ENCODE peak calls at places on chromosomes 4 and X, in nine cellular contexts. One of them, this sample, is unnamed.

GRCh38 chr4:39255916-39256315 is 73.6 kb downstream of the WDR19 start:
- DNase-seq in stimulated activated CD8-positive, alpha-beta memory T cell treated with anti-CD3 and anti-CD28 coated beads, Interleukin-4, amount 100 ng/mL, for 1 hour: no peak
- DNase-seq in hypothalamus: no peak
- DNase-seq in cardiac muscle cell: no peak
- DNase-seq in activated T-helper 1 cell treated with anti-CD3 and anti-CD28 coated beads, Interleukin-12 subunit alpha, Interleukin-12 subunit beta, Interleukin-2, Interleukin-4 antibody, amounts not matched to agents 30 ng/mL and 10 ng/mL and 1 ng/mL, durations not matched to agents 14 hours and 24 hours and 36 hours: no peak
- DNase-seq in LoVo: no peak
- DNase-seq in mesendoderm: peak
- DNase-seq in Calu3: no peak
- DNase-seq in fibroblast of the aortic adventitia: peak
- DNase-seq in this sample: no peak

GRCh38 chrX:19990519-19991349 is at the start of gene BCLAF3:
- DNase-seq in hypothalamus: peak
- DNase-seq in stimulated activated CD8-positive, alpha-beta memory T cell treated with anti-CD3 and anti-CD28 coated beads, Interleukin-4, amount 100 ng/mL, for 1 hour: peak
- DNase-seq in cardiac muscle cell: peak
- DNase-seq in Calu3: peak
- DNase-seq in mesendoderm: peak
- DNase-seq in activated T-helper 1 cell treated with anti-CD3 and anti-CD28 coated beads, Interleukin-12 subunit alpha, Interleukin-12 subunit beta, Interleukin-2, Interleukin-4 antibody, amounts not matched to agents 30 ng/mL and 10 ng/mL and 1 ng/mL, durations not matched to agents 14 hours and 24 hours and 36 hours: peak
- DNase-seq in LoVo: peak
- DNase-seq in fibroblast of the aortic adventitia: peak
- DNase-seq in this sample: peak

GRCh38 chr4:16176621-16177020 is 49.6 kb downstream of the TAPT1 start:
- DNase-seq in LoVo: no peak
- DNase-seq in activated T-helper 1 cell treated with anti-CD3 and anti-CD28 coated beads, Interleukin-12 subunit alpha, Interleukin-12 subunit beta, Interleukin-2, Interleukin-4 antibody, amounts not matched to agents 30 ng/mL and 10 ng/mL and 1 ng/mL, durations not matched to agents 14 hours and 24 hours and 36 hours: no peak
- DNase-seq in stimulated activated CD8-positive, alpha-beta memory T cell treated with anti-CD3 and anti-CD28 coated beads, Interleukin-4, amount 100 ng/mL, for 1 hour: no peak
- DNase-seq in cardiac muscle cell: no peak
- DNase-seq in Calu3: no peak
- DNase-seq in mesendoderm: no peak
- DNase-seq in fibroblast of the aortic adventitia: no peak
- DNase-seq in hypothalamus: no peak
- DNase-seq in this sample: no peak

GRCh38 chr4:182337366-182337765 is 94.2 kb downstream of the TENM3 start:
- DNase-seq in fibroblast of the aortic adventitia: no peak
- DNase-seq in cardiac muscle cell: no peak
- DNase-seq in LoVo: no peak
- DNase-seq in activated T-helper 1 cell treated with anti-CD3 and anti-CD28 coated beads, Interleukin-12 subunit alpha, Interleukin-12 subunit beta, Interleukin-2, Interleukin-4 antibody, amounts not matched to agents 30 ng/mL and 10 ng/mL and 1 ng/mL, durations not matched to agents 14 hours and 24 hours and 36 hours: no peak
- DNase-seq in stimulated activated CD8-positive, alpha-beta memory T cell treated with anti-CD3 and anti-CD28 coated beads, Interleukin-4, amount 100 ng/mL, for 1 hour: no peak
- DNase-seq in mesendoderm: no peak
- DNase-seq in Calu3: no peak
- DNase-seq in hypothalamus: no peak
- DNase-seq in this sample: no peak

GRCh38 chr4:185693548-185694215 is 118.3 kb downstream of the SORBS2 start:
- DNase-seq in stimulated activated CD8-positive, alpha-beta memory T cell treated with anti-CD3 and anti-CD28 coated beads, Interleukin-4, amount 100 ng/mL, for 1 hour: no peak
- DNase-seq in cardiac muscle cell: no peak
- DNase-seq in mesendoderm: no peak
- DNase-seq in LoVo: no peak
- DNase-seq in fibroblast of the aortic adventitia: no peak
- DNase-seq in activated T-helper 1 cell treated with anti-CD3 and anti-CD28 coated beads, Interleukin-12 subunit alpha, Interleukin-12 subunit beta, Interleukin-2, Interleukin-4 antibody, amounts not matched to agents 30 ng/mL and 10 ng/mL and 1 ng/mL, durations not matched to agents 14 hours and 24 hours and 36 hours: no peak
- DNase-seq in Calu3: no peak
- DNase-seq in hypothalamus: no peak
- DNase-seq in this sample: no peak

GRCh38 chr4:134200811-134201215 is 776 bp downstream of the PABPC4L start:
- DNase-seq in hypothalamus: no peak
- DNase-seq in Calu3: no peak
- DNase-seq in mesendoderm: no peak
- DNase-seq in cardiac muscle cell: peak
- DNase-seq in stimulated activated CD8-positive, alpha-beta memory T cell treated with anti-CD3 and anti-CD28 coated beads, Interleukin-4, amount 100 ng/mL, for 1 hour: no peak
- DNase-seq in activated T-helper 1 cell treated with anti-CD3 and anti-CD28 coated beads, Interleukin-12 subunit alpha, Interleukin-12 subunit beta, Interleukin-2, Interleukin-4 antibody, amounts not matched to agents 30 ng/mL and 10 ng/mL and 1 ng/mL, durations not matched to agents 14 hours and 24 hours and 36 hours: no peak
- DNase-seq in LoVo: no peak
- DNase-seq in fibroblast of the aortic adventitia: no peak
- DNase-seq in this sample: no peak

GRCh38 chr4:74755486-74755885 is 38.8 kb downstream of the BTC start:
- DNase-seq in LoVo: no peak
- DNase-seq in cardiac muscle cell: no peak
- DNase-seq in activated T-helper 1 cell treated with anti-CD3 and anti-CD28 coated beads, Interleukin-12 subunit alpha, Interleukin-12 subunit beta, Interleukin-2, Interleukin-4 antibody, amounts not matched to agents 30 ng/mL and 10 ng/mL and 1 ng/mL, durations not matched to agents 14 hours and 24 hours and 36 hours: no peak
- DNase-seq in mesendoderm: no peak
- DNase-seq in fibroblast of the aortic adventitia: peak
- DNase-seq in Calu3: no peak
- DNase-seq in stimulated activated CD8-positive, alpha-beta memory T cell treated with anti-CD3 and anti-CD28 coated beads, Interleukin-4, amount 100 ng/mL, for 1 hour: no peak
- DNase-seq in hypothalamus: no peak
- DNase-seq in this sample: no peak

GRCh38 chr4:99087887-99088484 is 602 bp downstream of the ADH5 start:
- DNase-seq in fibroblast of the aortic adventitia: peak
- DNase-seq in hypothalamus: no peak
- DNase-seq in cardiac muscle cell: peak
- DNase-seq in activated T-helper 1 cell treated with anti-CD3 and anti-CD28 coated beads, Interleukin-12 subunit alpha, Interleukin-12 subunit beta, Interleukin-2, Interleukin-4 antibody, amounts not matched to agents 30 ng/mL and 10 ng/mL and 1 ng/mL, durations not matched to agents 14 hours and 24 hours and 36 hours: no peak
- DNase-seq in Calu3: peak
- DNase-seq in LoVo: peak
- DNase-seq in stimulated activated CD8-positive, alpha-beta memory T cell treated with anti-CD3 and anti-CD28 coated beads, Interleukin-4, amount 100 ng/mL, for 1 hour: no peak
- DNase-seq in mesendoderm: peak
- DNase-seq in this sample: peak

GRCh38 chrX:18170910-18171309 is 49.8 kb downstream of the BEND2 start:
- DNase-seq in fibroblast of the aortic adventitia: no peak
- DNase-seq in cardiac muscle cell: no peak
- DNase-seq in activated T-helper 1 cell treated with anti-CD3 and anti-CD28 coated beads, Interleukin-12 subunit alpha, Interleukin-12 subunit beta, Interleukin-2, Interleukin-4 antibody, amounts not matched to agents 30 ng/mL and 10 ng/mL and 1 ng/mL, durations not matched to agents 14 hours and 24 hours and 36 hours: no peak
- DNase-seq in Calu3: no peak
- DNase-seq in mesendoderm: no peak
- DNase-seq in stimulated activated CD8-positive, alpha-beta memory T cell treated with anti-CD3 and anti-CD28 coated beads, Interleukin-4, amount 100 ng/mL, for 1 hour: no peak
- DNase-seq in LoVo: no peak
- DNase-seq in hypothalamus: no peak
- DNase-seq in this sample: no peak

GRCh38 chrX:47143894-47144625 is 442 bp downstream of the NDUFB11 start:
- DNase-seq in cardiac muscle cell: peak
- DNase-seq in Calu3: peak
- DNase-seq in mesendoderm: no peak
- DNase-seq in LoVo: no peak
- DNase-seq in stimulated activated CD8-positive, alpha-beta memory T cell treated with anti-CD3 and anti-CD28 coated beads, Interleukin-4, amount 100 ng/mL, for 1 hour: no peak
- DNase-seq in hypothalamus: no peak
- DNase-seq in fibroblast of the aortic adventitia: peak
- DNase-seq in activated T-helper 1 cell treated with anti-CD3 and anti-CD28 coated beads, Interleukin-12 subunit alpha, Interleukin-12 subunit beta, Interleukin-2, Interleukin-4 antibody, amounts not matched to agents 30 ng/mL and 10 ng/mL and 1 ng/mL, durations not matched to agents 14 hours and 24 hours and 36 hours: no peak
- DNase-seq in this sample: peak

GRCh38 chr4:15898902-15899301 is 39.6 kb downstream of the FGFBP1 start:
- DNase-seq in Calu3: no peak
- DNase-seq in mesendoderm: no peak
- DNase-seq in LoVo: no peak
- DNase-seq in stimulated activated CD8-positive, alpha-beta memory T cell treated with anti-CD3 and anti-CD28 coated beads, Interleukin-4, amount 100 ng/mL, for 1 hour: no peak
- DNase-seq in activated T-helper 1 cell treated with anti-CD3 and anti-CD28 coated beads, Interleukin-12 subunit alpha, Interleukin-12 subunit beta, Interleukin-2, Interleukin-4 antibody, amounts not matched to agents 30 ng/mL and 10 ng/mL and 1 ng/mL, durations not matched to agents 14 hours and 24 hours and 36 hours: no peak
- DNase-seq in fibroblast of the aortic adventitia: peak
- DNase-seq in cardiac muscle cell: no peak
- DNase-seq in hypothalamus: no peak
- DNase-seq in this sample: no peak

GRCh38 chrX:40772290-40772689 is 36.9 kb upstream of the MED14 start:
- DNase-seq in stimulated activated CD8-positive, alpha-beta memory T cell treated with anti-CD3 and anti-CD28 coated beads, Interleukin-4, amount 100 ng/mL, for 1 hour: no peak
- DNase-seq in Calu3: no peak
- DNase-seq in hypothalamus: no peak
- DNase-seq in fibroblast of the aortic adventitia: peak
- DNase-seq in LoVo: peak
- DNase-seq in activated T-helper 1 cell treated with anti-CD3 and anti-CD28 coated beads, Interleukin-12 subunit alpha, Interleukin-12 subunit beta, Interleukin-2, Interleukin-4 antibody, amounts not matched to agents 30 ng/mL and 10 ng/mL and 1 ng/mL, durations not matched to agents 14 hours and 24 hours and 36 hours: no peak
- DNase-seq in cardiac muscle cell: no peak
- DNase-seq in mesendoderm: peak
- DNase-seq in this sample: no peak

GRCh38 chr4:183348706-183349659 is 26.8 kb upstream of the CLDN24 start:
- DNase-seq in mesendoderm: peak
- DNase-seq in cardiac muscle cell: no peak
- DNase-seq in Calu3: peak
- DNase-seq in stimulated activated CD8-positive, alpha-beta memory T cell treated with anti-CD3 and anti-CD28 coated beads, Interleukin-4, amount 100 ng/mL, for 1 hour: no peak
- DNase-seq in activated T-helper 1 cell treated with anti-CD3 and anti-CD28 coated beads, Interleukin-12 subunit alpha, Interleukin-12 subunit beta, Interleukin-2, Interleukin-4 antibody, amounts not matched to agents 30 ng/mL and 10 ng/mL and 1 ng/mL, durations not matched to agents 14 hours and 24 hours and 36 hours: no peak
- DNase-seq in hypothalamus: no peak
- DNase-seq in fibroblast of the aortic adventitia: peak
- DNase-seq in LoVo: no peak
- DNase-seq in this sample: peak

GRCh38 chrX:69083785-69084184 is 81.5 kb downstream of the PJA1 start:
- DNase-seq in mesendoderm: no peak
- DNase-seq in hypothalamus: no peak
- DNase-seq in stimulated activated CD8-positive, alpha-beta memory T cell treated with anti-CD3 and anti-CD28 coated beads, Interleukin-4, amount 100 ng/mL, for 1 hour: no peak
- DNase-seq in Calu3: no peak
- DNase-seq in activated T-helper 1 cell treated with anti-CD3 and anti-CD28 coated beads, Interleukin-12 subunit alpha, Interleukin-12 subunit beta, Interleukin-2, Interleukin-4 antibody, amounts not matched to agents 30 ng/mL and 10 ng/mL and 1 ng/mL, durations not matched to agents 14 hours and 24 hours and 36 hours: no peak
- DNase-seq in LoVo: no peak
- DNase-seq in fibroblast of the aortic adventitia: no peak
- DNase-seq in cardiac muscle cell: no peak
- DNase-seq in this sample: no peak